ENCODE peak calls at places on chromosomes 12 and 14, in six cellular contexts. T, Y, W, L, M and G are unnamed samples.

GRCh38 chr12:89846473-89846872 is 137.8 kb upstream of the ATP2B1 start:
- DNase-seq in T (no peak), Y (no peak), W (no peak), L (no peak), M (no peak), G (no peak)

GRCh38 chr12:42322567-42322966 is 3.3 kb downstream of the ZCRB1 start:
- DNase-seq in T (peak), Y (no peak), W (no peak), L (no peak), M (no peak), G (no peak)

GRCh38 chr12:66144796-66145754 is 14.5 kb upstream of the LLPH start:
- DNase-seq in T (peak), Y (peak), W (no peak), L (peak), M (no peak), G (no peak)

GRCh38 chr14:20711275-20712069 is 22.9 kb downstream of the ANG start:
- DNase-seq in T (no peak), Y (no peak), W (no peak), L (no peak), M (no peak), G (no peak)

GRCh38 chr14:91125271-91125661 is 11.4 kb downstream of the DGLUCY start:
- DNase-seq in T (no peak), Y (no peak), W (no peak), L (no peak), M (no peak), G (no peak)

GRCh38 chr12:51714666-51715065 is 123.6 kb downstream of the SCN8A start:
- DNase-seq in T (no peak), Y (no peak), W (no peak), L (no peak), M (no peak), G (no peak)

GRCh38 chr12:4432878-4433820 is 12.5 kb downstream of the FGF6 start:
- DNase-seq in T (no peak), Y (no peak), W (no peak), L (no peak), M (peak), G (no peak)

GRCh38 chr12:1815814-1816729 is 4.3 kb upstream of the LRTM2 start:
- DNase-seq in T (no peak), Y (no peak), W (no peak), L (no peak), M (no peak), G (no peak)

GRCh38 chr14:33908540-33909223 is 42.2 kb downstream of the EGLN3 start:
- DNase-seq in T (no peak), Y (no peak), W (no peak), L (no peak), M (no peak), G (no peak)

GRCh38 chr12:46365951-46366379 is 6.6 kb downstream of the SLC38A2 start:
- DNase-seq in T (no peak), Y (no peak), W (no peak), L (no peak), M (no peak), G (no peak)

GRCh38 chr14:104507443-104507842 is 72.1 kb upstream of the C14orf180 start:
- DNase-seq in T (no peak), Y (no peak), W (no peak), L (no peak), M (no peak), G (no peak)

GRCh38 chr14:104510794-104511611 is 68.6 kb upstream of the C14orf180 start:
- DNase-seq in T (no peak), Y (no peak), W (no peak), L (no peak), M (no peak), G (no peak)

GRCh38 chr14:104512061-104512460 is 67.5 kb upstream of the C14orf180 start:
- DNase-seq in T (no peak), Y (no peak), W (no peak), L (no peak), M (no peak), G (no peak)

GRCh38 chr14:104510216-104510615 is 69.3 kb upstream of the C14orf180 start:
- DNase-seq in T (no peak), Y (no peak), W (no peak), L (no peak), M (no peak), G (no peak)

GRCh38 chr14:104509673-104510072 is 69.9 kb upstream of the C14orf180 start:
- DNase-seq in T (no peak), Y (no peak), W (no peak), L (no peak), M (no peak), G (no peak)
- TF ChIP-seq CTCF in T (no peak), Y (no peak), W (no peak), L (no peak), M (no peak), G (no peak)

GRCh38 chr12:53989227-53990113 is 4.5 kb downstream of the HOXC10 start:
- DNase-seq in T (no peak), Y (no peak), W (no peak), L (peak), M (no peak), G (peak)
- TF ChIP-seq CTCF in T (no peak), Y (peak), W (peak), L (peak), M (peak), G (peak)

GRCh38 chr12:69585189-69586062 is at the start of gene CCT2:
- DNase-seq in T (peak), Y (peak), W (peak), L (peak), M (peak), G (peak)
- TF ChIP-seq CTCF in T (no peak), Y (peak), W (peak), L (no peak), M (peak), G (no peak)

GRCh38 chr14:75793806-75794205 is 132.8 kb downstream of the TTLL5 start:
- DNase-seq in T (no peak), Y (no peak), W (no peak), L (no peak), M (no peak), G (no peak)
- TF ChIP-seq CTCF in T (no peak), Y (peak), W (peak), L (no peak), M (no peak), G (no peak)

DNA sequence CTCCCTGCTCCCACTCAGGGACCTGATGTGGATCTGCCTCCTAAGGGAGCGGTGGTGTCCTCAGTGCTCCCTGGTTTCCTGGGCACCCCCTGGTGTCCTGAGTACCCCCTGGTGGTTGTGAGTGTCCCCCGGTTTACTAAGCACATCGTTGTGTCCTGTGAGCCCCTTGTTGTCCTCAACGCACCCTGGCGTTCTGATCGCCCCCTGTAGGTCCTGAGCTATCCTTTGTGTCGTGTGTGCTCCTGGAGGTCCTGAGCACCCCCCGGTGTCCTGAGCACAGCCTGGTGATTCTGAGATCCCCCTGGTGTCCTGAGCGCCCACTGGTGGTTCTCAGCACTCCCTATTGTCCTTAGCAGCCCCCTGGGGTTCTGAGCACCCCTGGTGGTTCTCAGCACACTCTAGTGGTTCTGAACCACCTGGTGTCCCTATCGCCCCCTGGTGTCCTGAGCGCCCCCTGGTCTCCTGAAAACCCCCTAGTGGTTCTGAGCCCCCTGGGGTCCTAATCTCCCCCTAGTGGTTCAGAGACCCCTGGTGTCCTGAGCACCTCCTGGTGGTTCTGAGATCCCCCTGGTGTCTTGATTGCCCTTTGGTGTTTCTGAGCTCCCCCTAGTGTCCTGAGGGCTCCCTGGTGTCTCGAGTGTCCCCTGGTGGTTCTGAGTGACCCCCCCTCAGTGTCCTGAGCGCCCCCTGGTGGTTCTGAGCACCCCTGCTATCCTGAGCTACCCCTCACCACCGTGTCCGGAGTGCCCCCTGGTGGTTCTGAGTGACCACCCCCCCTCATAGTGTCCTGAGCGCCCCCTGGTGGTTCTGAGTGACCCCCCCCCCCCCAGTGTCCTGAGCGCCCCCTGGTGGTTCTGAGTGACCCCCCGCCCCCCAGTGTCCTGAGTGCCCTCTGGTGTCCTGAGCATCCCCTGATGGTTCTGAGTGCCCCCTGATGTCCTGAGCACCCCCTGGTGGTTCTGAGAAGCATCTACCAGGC is 615.1 kb downstream of the TMEM121 start:
- DNase-seq in T (no peak), Y (no peak), W (no peak), L (no peak), M (no peak), G (peak)
- TF ChIP-seq CTCF in T (no peak), Y (peak), W (no peak), L (no peak), M (no peak), G (peak)

GRCh38 chr14:73458219-73458976 is at the start of gene NUMB:
- DNase-seq in T (peak), Y (peak), W (peak), L (peak), M (peak), G (peak)
- TF ChIP-seq CTCF in T (no peak), Y (no peak), W (no peak), L (no peak), M (no peak), G (no peak)